ENCODE peak calls at places on chromosome 19, in eight cellular contexts. One of them, this sample, is unnamed.

GRCh38 chr19:5718032-5718578 is 1.8 kb downstream of the LONP1 start:
- DNase-seq in HFFc6: peak
- DNase-seq in activated T-cell treated with anti-CD3 and anti-CD28 coated beads, Interleukin-2, amount 50 U/mL, for 72 hours: peak
- DNase-seq in stimulated activated CD4-positive, alpha-beta T cell treated with anti-CD3 and anti-CD28 coated beads, Interleukin-2, amount 100 ng/mL, for 4 hours: peak
- DNase-seq in right lobe of liver: no peak
- DNase-seq in GM19239: no peak
- DNase-seq in T follicular helper cell: no peak
- DNase-seq in activated CD8-positive, alpha-beta T cell treated with anti-CD3 and anti-CD28 coated beads, Interleukin-2, amount 10 ng/mL, durations not matched to agents 7 days and 5 days: no peak
- DNase-seq in this sample: no peak

GRCh38 chr19:48644839-48645651 is 942 bp downstream of the CA11 start:
- DNase-seq in GM19239: no peak
- DNase-seq in activated CD8-positive, alpha-beta T cell treated with anti-CD3 and anti-CD28 coated beads, Interleukin-2, amount 10 ng/mL, durations not matched to agents 7 days and 5 days: peak
- DNase-seq in T follicular helper cell: peak
- DNase-seq in right lobe of liver: peak
- DNase-seq in activated T-cell treated with anti-CD3 and anti-CD28 coated beads, Interleukin-2, amount 50 U/mL, for 72 hours: peak
- DNase-seq in stimulated activated CD4-positive, alpha-beta T cell treated with anti-CD3 and anti-CD28 coated beads, Interleukin-2, amount 100 ng/mL, for 4 hours: peak
- DNase-seq in HFFc6: peak
- DNase-seq in this sample: peak

GRCh38 chr19:7480222-7480974 is 8.4 kb downstream of the PEX11G start:
- DNase-seq in activated CD8-positive, alpha-beta T cell treated with anti-CD3 and anti-CD28 coated beads, Interleukin-2, amount 10 ng/mL, durations not matched to agents 7 days and 5 days: no peak
- DNase-seq in GM19239: no peak
- DNase-seq in HFFc6: no peak
- DNase-seq in stimulated activated CD4-positive, alpha-beta T cell treated with anti-CD3 and anti-CD28 coated beads, Interleukin-2, amount 100 ng/mL, for 4 hours: no peak
- DNase-seq in T follicular helper cell: no peak
- DNase-seq in right lobe of liver: peak
- DNase-seq in activated T-cell treated with anti-CD3 and anti-CD28 coated beads, Interleukin-2, amount 50 U/mL, for 72 hours: no peak
- DNase-seq in this sample: no peak

GRCh38 chr19:3357731-3358391 is 8.5 kb upstream of the NFIC start:
- DNase-seq in stimulated activated CD4-positive, alpha-beta T cell treated with anti-CD3 and anti-CD28 coated beads, Interleukin-2, amount 100 ng/mL, for 4 hours: no peak
- DNase-seq in activated T-cell treated with anti-CD3 and anti-CD28 coated beads, Interleukin-2, amount 50 U/mL, for 72 hours: peak
- DNase-seq in GM19239: no peak
- DNase-seq in activated CD8-positive, alpha-beta T cell treated with anti-CD3 and anti-CD28 coated beads, Interleukin-2, amount 10 ng/mL, durations not matched to agents 7 days and 5 days: no peak
- DNase-seq in HFFc6: no peak
- DNase-seq in right lobe of liver: no peak
- DNase-seq in T follicular helper cell: no peak
- DNase-seq in this sample: no peak

GRCh38 chr19:42421591-42422031 is 5.6 kb downstream of the LIPE start:
- DNase-seq in activated T-cell treated with anti-CD3 and anti-CD28 coated beads, Interleukin-2, amount 50 U/mL, for 72 hours: no peak
- DNase-seq in activated CD8-positive, alpha-beta T cell treated with anti-CD3 and anti-CD28 coated beads, Interleukin-2, amount 10 ng/mL, durations not matched to agents 7 days and 5 days: no peak
- DNase-seq in HFFc6: peak
- DNase-seq in stimulated activated CD4-positive, alpha-beta T cell treated with anti-CD3 and anti-CD28 coated beads, Interleukin-2, amount 100 ng/mL, for 4 hours: no peak
- DNase-seq in right lobe of liver: no peak
- DNase-seq in T follicular helper cell: no peak
- DNase-seq in GM19239: no peak
- DNase-seq in this sample: no peak

GRCh38 chr19:4575978-4576933 is 16.8 kb upstream of the SEMA6B start:
- DNase-seq in GM19239: peak
- DNase-seq in stimulated activated CD4-positive, alpha-beta T cell treated with anti-CD3 and anti-CD28 coated beads, Interleukin-2, amount 100 ng/mL, for 4 hours: peak
- DNase-seq in activated T-cell treated with anti-CD3 and anti-CD28 coated beads, Interleukin-2, amount 50 U/mL, for 72 hours: peak
- DNase-seq in T follicular helper cell: peak
- DNase-seq in right lobe of liver: peak
- DNase-seq in activated CD8-positive, alpha-beta T cell treated with anti-CD3 and anti-CD28 coated beads, Interleukin-2, amount 10 ng/mL, durations not matched to agents 7 days and 5 days: peak
- DNase-seq in HFFc6: peak
- DNase-seq in this sample: peak

GRCh38 chr19:51327066-51327985 is 14.6 kb downstream of the VSIG10L start:
- DNase-seq in stimulated activated CD4-positive, alpha-beta T cell treated with anti-CD3 and anti-CD28 coated beads, Interleukin-2, amount 100 ng/mL, for 4 hours: no peak
- DNase-seq in GM19239: peak
- DNase-seq in T follicular helper cell: peak
- DNase-seq in right lobe of liver: no peak
- DNase-seq in HFFc6: no peak
- DNase-seq in activated T-cell treated with anti-CD3 and anti-CD28 coated beads, Interleukin-2, amount 50 U/mL, for 72 hours: peak
- DNase-seq in activated CD8-positive, alpha-beta T cell treated with anti-CD3 and anti-CD28 coated beads, Interleukin-2, amount 10 ng/mL, durations not matched to agents 7 days and 5 days: peak
- DNase-seq in this sample: peak

GRCh38 chr19:3358919-3359849 is 7.2 kb upstream of the NFIC start:
- DNase-seq in GM19239: peak
- DNase-seq in HFFc6: no peak
- DNase-seq in activated CD8-positive, alpha-beta T cell treated with anti-CD3 and anti-CD28 coated beads, Interleukin-2, amount 10 ng/mL, durations not matched to agents 7 days and 5 days: peak
- DNase-seq in T follicular helper cell: peak
- DNase-seq in stimulated activated CD4-positive, alpha-beta T cell treated with anti-CD3 and anti-CD28 coated beads, Interleukin-2, amount 100 ng/mL, for 4 hours: peak
- DNase-seq in right lobe of liver: peak
- DNase-seq in activated T-cell treated with anti-CD3 and anti-CD28 coated beads, Interleukin-2, amount 50 U/mL, for 72 hours: peak
- DNase-seq in this sample: peak

GRCh38 chr19:17159466-17160393 is 55.4 kb upstream of the USE1 start:
- DNase-seq in right lobe of liver: no peak
- DNase-seq in GM19239: no peak
- DNase-seq in stimulated activated CD4-positive, alpha-beta T cell treated with anti-CD3 and anti-CD28 coated beads, Interleukin-2, amount 100 ng/mL, for 4 hours: no peak
- DNase-seq in HFFc6: peak
- DNase-seq in T follicular helper cell: no peak
- DNase-seq in activated T-cell treated with anti-CD3 and anti-CD28 coated beads, Interleukin-2, amount 50 U/mL, for 72 hours: no peak
- DNase-seq in activated CD8-positive, alpha-beta T cell treated with anti-CD3 and anti-CD28 coated beads, Interleukin-2, amount 10 ng/mL, durations not matched to agents 7 days and 5 days: no peak
- DNase-seq in this sample: no peak

GRCh38 chr19:30717381-30717780 is 345.2 kb downstream of the ZNF536 start:
- DNase-seq in activated T-cell treated with anti-CD3 and anti-CD28 coated beads, Interleukin-2, amount 50 U/mL, for 72 hours: no peak
- DNase-seq in GM19239: no peak
- DNase-seq in T follicular helper cell: no peak
- DNase-seq in right lobe of liver: no peak
- DNase-seq in activated CD8-positive, alpha-beta T cell treated with anti-CD3 and anti-CD28 coated beads, Interleukin-2, amount 10 ng/mL, durations not matched to agents 7 days and 5 days: no peak
- DNase-seq in stimulated activated CD4-positive, alpha-beta T cell treated with anti-CD3 and anti-CD28 coated beads, Interleukin-2, amount 100 ng/mL, for 4 hours: no peak
- DNase-seq in HFFc6: no peak
- DNase-seq in this sample: no peak